ENCODE peak calls at places on chromosomes 7 and 10, in five cellular contexts. Q is non-pigmented ciliary epithelial cell; V is skeletal muscle cell; C is activated T-cell treated with anti-CD3 and anti-CD28 coated beads, Interleukin-2, amount 50 U/mL, for 1 hour; D is progenitor cell of endocrine pancreas. I is an unnamed sample.

GRCh38 chr7:46993396-46993795 is 588.5 kb downstream of the TNS3 start:
- DNase-seq in V (no peak), Q (no peak), D (no peak), C (no peak), I (no peak)

GRCh38 chr10:90592903-90593302 is 264.9 kb downstream of the HTR7 start:
- DNase-seq in Q (no peak), D (peak), V (peak), C (no peak), I (no peak)

GRCh38 chr10:9786101-9786500 is 1231.6 kb upstream of the CELF2 start:
- DNase-seq in C (no peak), Q (no peak), D (no peak), V (peak), I (no peak)

GRCh38 chr10:110138197-110138812 is 69.1 kb upstream of the MXI1 start:
- DNase-seq in Q (peak), C (no peak), D (no peak), V (no peak), I (no peak)

GRCh38 chr10:123613346-123613850 is 52.8 kb upstream of the GPR26 start:
- DNase-seq in D (no peak), C (no peak), Q (no peak), V (no peak), I (no peak)

GRCh38 chr10:53598914-53599313 is 826.3 kb upstream of the MBL2 start:
- DNase-seq in V (no peak), D (no peak), Q (no peak), C (no peak), I (no peak)

GRCh38 chr7:118590107-118590506 is 365.6 kb downstream of the ANKRD7 start:
- DNase-seq in V (no peak), C (no peak), Q (no peak), D (no peak), I (no peak)

GRCh38 chr10:102651455-102652169 is 7.3 kb downstream of the TRIM8 start:
- DNase-seq in V (no peak), D (no peak), C (no peak), Q (no peak), I (no peak)

GRCh38 chr10:593421-593820 is 96.0 kb downstream of the DIP2C start:
- DNase-seq in D (no peak), Q (no peak), C (no peak), V (no peak), I (no peak)